ENCODE peak calls at places on chromosome 2, in eight cellular contexts. I is Kasumi-1, V is activated B cell treated with CpG ODN at 0.5 μM for 24 hours, D is hypothalamus, N is NCI-H187, A is GM03348, O is NCI-H1417, F is cardiac fibroblast. E is an unnamed sample.

GRCh38 chr2:67159929-67160328 is 237.2 kb upstream of the ETAA1 start:
- DNase-seq in F (no peak), O (no peak), V (no peak), D (no peak), A (no peak), N (no peak), I (no peak), E (no peak)

GRCh38 chr2:218033590-218034496 is 31.0 kb upstream of the TNS1 start:
- DNase-seq in A (peak; percentile 4), V (no peak), D (no peak), O (no peak), F (no peak), N (no peak), I (no peak), E (peak; percentile 5)

GRCh38 chr2:30823452-30823851 is 16.2 kb upstream of the CAPN13 start:
- DNase-seq in N (no peak), A (no peak), V (no peak), D (no peak), F (no peak), O (peak; percentile 67), I (no peak), E (no peak)

GRCh38 chr2:127165539-127165935 is 54.6 kb downstream of the CYP27C1 start:
- DNase-seq in V (no peak), N (no peak), O (no peak), D (no peak), A (no peak), I (no peak), F (no peak), E (no peak)

GRCh38 chr2:69177063-69177771 is 164.2 kb downstream of the ANTXR1 start:
- DNase-seq in N (no peak), V (no peak), D (no peak), I (peak; percentile 90), F (peak; percentile 98), A (peak; percentile 87), O (no peak), E (peak; percentile 86)

GRCh38 chr2:96809216-96809882 is 6.7 kb upstream of the CNNM3 start:
- DNase-seq in N (no peak), A (no peak), F (no peak), V (no peak), D (no peak), O (no peak), I (no peak), E (no peak)

GRCh38 chr2:225270861-225271260 is 128.6 kb upstream of the NYAP2 start:
- DNase-seq in D (no peak), F (peak; percentile 22), A (peak; percentile 13), I (peak; percentile 55), O (peak; percentile 41), V (peak; percentile 19), N (no peak), E (peak; percentile 17)

GRCh38 chr2:217902281-217903141 is 100.3 kb downstream of the TNS1 start:
- DNase-seq in A (peak; percentile 66), O (no peak), V (no peak), F (peak; percentile 75), I (peak; percentile 27), N (no peak), D (no peak), E (peak; percentile 69)

GRCh38 chr2:192574552-192574951 is 379.8 kb upstream of the TMEFF2 start:
- DNase-seq in F (no peak), O (no peak), N (no peak), D (no peak), V (no peak), A (no peak), I (no peak), E (no peak)

GRCh38 chr2:136362676-136363390 is 244.9 kb upstream of the CXCR4 start:
- DNase-seq in V (no peak), F (no peak), A (no peak), I (no peak), D (no peak), O (no peak), N (no peak), E (no peak)

GRCh38 chr2:240435955-240436625 is 627 bp downstream of the GPC1 start:
- DNase-seq in V (peak; percentile 41), I (no peak), O (no peak), A (peak; percentile 63), D (no peak), N (no peak), F (peak; percentile 26), E (peak; percentile 56)

GRCh38 chr2:240565267-240566202 is 2.7 kb upstream of the RNPEPL1 start:
- DNase-seq in F (peak; percentile 78), O (peak; percentile 10), D (no peak), N (no peak), V (peak; percentile 76), I (peak; percentile 67), A (peak; percentile 62), E (peak; percentile 51)

GRCh38 chr2:95029898-95030341 is 4.4 kb downstream of the MAL start:
- DNase-seq in O (no peak), F (no peak), A (no peak), V (no peak), D (no peak), N (no peak), I (no peak), E (no peak)

GRCh38 chr2:170862503-170862902 is 45.8 kb downstream of the GAD1 start:
- DNase-seq in D (no peak), V (no peak), O (no peak), I (no peak), A (no peak), F (no peak), N (no peak), E (no peak)